ENCODE peak calls at places on chromosomes 2 and 18, in four cellular contexts. S is activated naive CD8-positive, alpha-beta T cell treated with anti-CD3 and anti-CD28 coated beads, Interleukin-2, amount 50 U/mL, for 24 hours; N is endothelial cell; A is chondrocyte. T is an unnamed sample.

GRCh38 chr2:45069711-45070664 is 60.7 kb upstream of the SIX2 start:
- DNase-seq in S (no peak), A (no peak), N (no peak), T (no peak)

GRCh38 chr2:101063352-101063751 is 61.3 kb downstream of the RPL31 start:
- DNase-seq in N (no peak), A (no peak), S (no peak), T (no peak)

GRCh38 chr2:55419236-55419513 is 481 bp downstream of the CCDC88A start:
- DNase-seq in N (no peak), S (peak; percentile 22), A (no peak), T (no peak)

GRCh38 chr2:217086038-217086522 is 226.2 kb upstream of the TNP1 start:
- DNase-seq in S (peak; percentile 48), A (no peak), N (no peak), T (no peak)

GRCh38 chr2:209536363-209536762 is 112.5 kb downstream of the MAP2 start:
- DNase-seq in N (no peak), S (no peak), A (no peak), T (no peak)

GRCh38 chr2:68292108-68292710 is 27.5 kb downstream of the CNRIP1 start:
- DNase-seq in N (no peak), A (no peak), S (no peak), T (no peak)

GRCh38 chr2:227819398-227819697 is 5.7 kb downstream of the CCL20 start:
- DNase-seq in A (no peak), N (no peak), S (no peak), T (no peak)

GRCh38 chr2:96893289-96894150 is 23.6 kb upstream of the SEMA4C start:
- DNase-seq in A (no peak), S (no peak), N (no peak), T (no peak)

GRCh38 chr18:3177902-3178687 is 41.7 kb downstream of the MYOM1 start:
- DNase-seq in A (no peak), N (no peak), S (peak; percentile 38), T (peak; percentile 86)

GRCh38 chr18:23088343-23088742 is 46.9 kb upstream of the CABLES1 start:
- DNase-seq in A (no peak), S (no peak), N (no peak), T (no peak)

GRCh38 chr2:80054339-80054675 is 250.2 kb downstream of the LRRTM1 start:
- DNase-seq in S (no peak), N (no peak), A (no peak), T (no peak)

T was measured in posterior vena cava.